ENCODE peak calls at places on chromosomes 7 and 10, in five cellular contexts. O, S, D, G and M are unnamed samples.

GRCh38 chr7:42232275-42232674 is 4.7 kb downstream of the GLI3 start:
- DNase-seq in G (no peak), O (no peak), D (no peak), S (no peak), M (no peak)

GRCh38 chr7:137146552-137146961 is 197.0 kb downstream of the PTN start:
- DNase-seq in O (no peak), G (no peak), D (no peak), S (no peak), M (no peak)

GRCh38 chr7:115116773-115117715 is 195.2 kb downstream of the MDFIC start:
- DNase-seq in D (peak; percentile 22), O (no peak), S (no peak), G (no peak), M (no peak)

GRCh38 chr10:71087622-71088021 is 124.7 kb upstream of the UNC5B start:
- DNase-seq in D (no peak), O (no peak), G (no peak), S (no peak), M (no peak)

GRCh38 chr7:108094933-108095710 is 35.0 kb downstream of the LAMB4 start:
- DNase-seq in S (no peak), D (peak; percentile 88), O (peak; percentile 31), G (no peak), M (no peak)

GRCh38 chr10:73910764-73911552 is at the start of gene PLAU:
- DNase-seq in G (peak; percentile 86), D (no peak), S (no peak), O (peak; percentile 86), M (no peak)

GRCh38 chr10:31873724-31874123 is 54.9 kb downstream of the ARHGAP12 start:
- DNase-seq in S (no peak), D (no peak), G (no peak), O (no peak), M (no peak)

GRCh38 chr10:102492983-102493382 is 9.5 kb downstream of the ACTR1A start:
- DNase-seq in O (no peak), G (no peak), D (no peak), S (no peak), M (no peak)

GRCh38 chr10:58919927-58920654 is 256.4 kb upstream of the PHYHIPL start:
- DNase-seq in G (no peak), D (peak; percentile 12), O (no peak), S (no peak), M (no peak)

GRCh38 chr10:132704008-132704814 is 81.7 kb downstream of the NKX6-2 start:
- DNase-seq in G (no peak), S (no peak), D (no peak), O (no peak), M (no peak)

GRCh38 chr10:88270871-88271713 is 312.0 kb downstream of the RNLS start:
- DNase-seq in S (peak; percentile 97), D (no peak), G (no peak), O (no peak), M (no peak)

GRCh38 chr7:157650131-157650631 is 313.4 kb downstream of the DNAJB6 start:
- DNase-seq in O (no peak), D (no peak), G (no peak), S (no peak), M (no peak)

GRCh38 chr10:114304566-114305421 is 65.7 kb downstream of the VWA2 start:
- DNase-seq in D (no peak), O (peak; percentile 90), G (peak; percentile 11), S (no peak), M (peak; percentile 38)

GRCh38 chr10:11148638-11149037 is 131.0 kb downstream of the CELF2 start:
- DNase-seq in O (no peak), G (no peak), S (no peak), D (no peak), M (no peak)

GRCh38 chr10:112986791-112987190 is 36.7 kb downstream of the TCF7L2 start:
- DNase-seq in G (no peak), D (no peak), O (no peak), S (no peak), M (no peak)

GRCh38 chr7:55086413-55087201 is 67.8 kb downstream of the EGFR start:
- DNase-seq in G (no peak), O (peak; percentile 57), S (peak; percentile 82), D (peak; percentile 72), M (no peak)

GRCh38 chr7:96827701-96828100 is 118.1 kb upstream of the SEM1 start:
- DNase-seq in S (no peak), O (no peak), G (no peak), D (no peak), M (no peak)

GRCh38 chr7:48295572-48295971 is 124.3 kb downstream of the ABCA13 start:
- DNase-seq in D (no peak), O (no peak), S (no peak), G (no peak), M (no peak)

GRCh38 chr7:130134106-130134636 is 63.8 kb downstream of the KLHDC10 start:
- DNase-seq in D (no peak), O (no peak), G (no peak), S (no peak), M (no peak)

GRCh38 chr7:126856691-126857291 is 395.9 kb downstream of the GRM8 start:
- DNase-seq in O (no peak), G (no peak), D (peak; percentile 1), S (no peak), M (no peak)

GRCh38 chr10:52452600-52453493 is 138.8 kb downstream of the DKK1 start:
- DNase-seq in G (no peak), S (no peak), D (peak; percentile 74), O (no peak), M (no peak)

GRCh38 chr10:43678654-43679053 is 30.0 kb upstream of the ZNF32 start:
- DNase-seq in O (no peak), G (no peak), S (no peak), D (no peak), M (no peak)

GRCh38 chr10:43679509-43679908 is 30.8 kb upstream of the ZNF32 start:
- DNase-seq in S (no peak), D (no peak), O (no peak), G (no peak), M (no peak)

GRCh38 chr10:43673471-43673870 is 24.8 kb upstream of the ZNF32 start:
- DNase-seq in O (no peak), S (no peak), G (no peak), D (no peak), M (no peak)

GRCh38 chr10:43674546-43675205 is 26.0 kb upstream of the ZNF32 start:
- DNase-seq in D (no peak), S (no peak), O (no peak), G (no peak), M (no peak)

GRCh38 chr10:43676360-43676759 is 27.7 kb upstream of the ZNF32 start:
- DNase-seq in G (no peak), D (no peak), O (no peak), S (no peak), M (no peak)
- TF ChIP-seq GABPA in G (no peak), D (no peak), O (no peak), S (no peak), M (no peak)

GRCh38 chr10:76327441-76327840 is 896.0 kb downstream of the LRMDA start:
- DNase-seq in S (no peak), D (no peak), O (no peak), G (no peak), M (no peak)

GRCh38 chr10:76328348-76328747 is 896.9 kb downstream of the LRMDA start:
- DNase-seq in G (no peak), O (no peak), D (peak; percentile 47), S (no peak), M (no peak)

GRCh38 chr10:76333331-76333730 is 901.9 kb downstream of the LRMDA start:
- DNase-seq in D (no peak), O (no peak), S (no peak), G (no peak), M (no peak)

GRCh38 chr10:76331742-76332141 is 900.3 kb downstream of the LRMDA start:
- DNase-seq in O (no peak), D (no peak), G (no peak), S (no peak), M (no peak)

DNA sequence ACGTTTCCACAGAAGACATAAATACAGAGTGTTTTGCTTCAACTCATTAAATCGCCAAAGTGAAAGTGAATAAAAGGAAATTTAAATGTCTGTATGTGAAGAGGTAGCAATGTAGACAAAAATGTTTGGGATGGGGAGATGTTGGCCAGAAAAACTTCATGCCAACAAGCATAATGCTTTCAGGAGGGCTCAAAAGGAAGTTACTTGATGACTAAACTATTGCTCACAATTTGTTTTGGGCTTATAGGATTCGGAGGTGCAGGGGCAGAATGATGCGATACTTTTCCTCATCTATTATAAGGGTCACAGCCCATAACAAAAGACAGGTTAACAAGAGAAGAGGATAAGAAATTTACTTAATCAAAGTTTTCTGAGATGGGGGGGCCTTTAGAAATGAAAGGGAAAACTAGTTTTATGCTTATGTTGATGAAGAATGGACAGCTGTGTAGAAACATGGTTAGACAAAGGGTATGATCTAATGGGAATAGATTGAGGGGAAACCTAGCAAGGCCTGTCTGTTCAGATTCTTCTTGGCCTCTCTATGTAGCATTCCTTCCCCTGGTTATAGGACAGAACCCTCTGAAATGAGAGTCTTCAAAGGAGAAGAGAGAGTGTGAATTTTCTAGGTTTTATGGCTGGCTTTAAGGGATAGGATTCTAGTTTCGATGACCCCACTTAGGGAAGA is 898.6 kb downstream of the LRMDA start:
- DNase-seq in O (no peak), G (no peak), D (no peak), S (no peak), M (no peak)
- TF ChIP-seq REST in O (no peak), G (no peak), D (no peak), S (no peak), M (no peak)

DNA sequence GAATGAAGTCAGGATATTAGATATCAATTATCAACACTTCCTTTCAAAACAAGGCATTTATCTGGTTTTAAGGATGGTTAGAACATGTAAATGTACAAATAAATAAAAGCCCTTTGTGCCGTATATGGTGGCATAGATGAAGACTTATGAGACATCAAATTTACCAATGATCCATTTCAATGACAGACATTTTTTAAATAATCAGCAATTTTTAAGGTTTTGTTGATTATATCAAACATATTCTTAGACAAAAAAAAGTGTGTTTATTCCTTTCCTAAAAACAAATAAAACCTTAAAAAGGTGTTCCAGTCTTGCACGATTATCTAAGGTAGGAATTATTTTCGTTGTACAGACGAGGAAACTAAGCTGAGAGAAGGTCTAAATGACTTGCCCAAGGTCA is 13.8 kb downstream of the APBB1IP start:
- DNase-seq in O (no peak), S (no peak), D (no peak), G (no peak), M (no peak)
- H3K27ac ChIP-seq in O (no peak overlapping the region), S (no peak overlapping the region), D (no peak overlapping the region), G (no peak overlapping the region), M (no peak overlapping the region)

GRCh38 chr7:99531354-99531765 is 20.6 kb downstream of the FAM200A start:
- DNase-seq in D (no peak), G (no peak), O (no peak), S (no peak), M (no peak)
- TF ChIP-seq GABPA in D (no peak), G (no peak), O (no peak), S (no peak), M (no peak)

GRCh38 chr7:105000190-105000589 is 13.8 kb upstream of the KMT2E start:
- DNase-seq in O (no peak), G (peak; percentile 7), D (no peak), S (no peak), M (no peak)

GRCh38 chr7:105000927-105001336 is 13.1 kb upstream of the KMT2E start:
- DNase-seq in G (peak; percentile 33), D (no peak), S (no peak), O (no peak), M (no peak)

GRCh38 chr7:105001652-105002184 is 12.3 kb upstream of the KMT2E start:
- DNase-seq in O (no peak), S (no peak), G (no peak), D (no peak), M (no peak)

GRCh38 chr7:105003875-105004510 is 10.0 kb upstream of the KMT2E start:
- DNase-seq in D (no peak), S (no peak), G (no peak), O (no peak), M (no peak)

GRCh38 chr7:105003275-105003674 is 10.7 kb upstream of the KMT2E start:
- DNase-seq in S (no peak), D (no peak), G (no peak), O (no peak), M (no peak)
- TF ChIP-seq REST in S (no peak), D (no peak), G (no peak), O (no peak), M (no peak)